ENCODE peak calls at places on chromosome 5, in nine cellular contexts. X is H1; Y is upper lobe of right lung; I is ovary; S is effector memory CD4-positive, alpha-beta T cell; T is BE2C; H is HCT116; L is adipocyte; O is neuronal stem cell. P is an unnamed sample. For H3K27me3 and H3K9me3, the result is how much of the 10 kb centered on the place peaks cover.

GRCh38 chr5:57406591-57406990 is 76.0 kb downstream of the ACTBL2 start:
- DNase-seq in X (no peak), O (no peak), L (no peak), Y (no peak), T (no peak), H (no peak), I (no peak), S (no peak), P (no peak)

GRCh38 chr5:90940227-90940995 is 381.8 kb downstream of the ADGRV1 start:
- DNase-seq in H (no peak), L (peak), T (peak), Y (no peak), S (no peak), O (peak), I (peak), X (peak), P (peak)

GRCh38 chr5:127515693-127516440 is 1.6 kb upstream of the PRRC1 start:
- DNase-seq in L (no peak), Y (no peak), H (no peak), T (no peak), S (no peak), X (no peak), O (no peak), I (no peak), P (no peak)

GRCh38 chr5:109479260-109479860 is 69.6 kb upstream of the PJA2 start:
- DNase-seq in S (no peak), H (no peak), Y (no peak), T (no peak), O (no peak), X (no peak), L (peak), I (no peak), P (no peak)

GRCh38 chr5:172833691-172834569 is at the start of gene ERGIC1:
- DNase-seq in T (peak), O (peak), H (peak), I (peak), Y (peak), X (peak), S (peak), L (peak), P (peak)

GRCh38 chr5:172830275-172830799 is 3.7 kb upstream of the ERGIC1 start:
- DNase-seq in X (no peak), Y (no peak), S (no peak), I (no peak), H (no peak), T (no peak), L (no peak), O (no peak), P (no peak)

GRCh38 chr5:171797563-171797962 is 11.9 kb downstream of the SMIM23 start:
- DNase-seq in X (no peak), H (no peak), Y (no peak), T (no peak), S (no peak), O (no peak), I (no peak), L (no peak), P (no peak)

GRCh38 chr5:1488882-1489680 is 34.7 kb downstream of the LPCAT1 start:
- DNase-seq in Y (no peak), H (no peak), S (no peak), L (peak), X (no peak), T (no peak), O (no peak), I (no peak), P (peak)

GRCh38 chr5:441996-442334 is 1.0 kb upstream of the EXOC3 start:
- DNase-seq in I (peak), L (no peak), O (no peak), H (no peak), Y (no peak), S (no peak), X (no peak), T (no peak), P (no peak)

GRCh38 chr5:41707853-41708603 is 162.2 kb downstream of the OXCT1 start:
- DNase-seq in O (peak), I (no peak), X (peak), T (peak), H (peak), L (peak), S (no peak), Y (no peak), P (no peak)

GRCh38 chr5:180670586-180671359 is 21.4 kb upstream of the FLT4 start:
- DNase-seq in S (no peak), I (no peak), L (peak), T (peak), O (peak), Y (no peak), H (peak), X (peak), P (peak)

GRCh38 chr5:173757817-173758216 is 130.3 kb upstream of the CPEB4 start:
- DNase-seq in S (no peak), T (peak), H (no peak), L (no peak), O (no peak), X (no peak), Y (no peak), I (no peak), P (no peak)

GRCh38 chr5:159456722-159457462 is 126.6 kb upstream of the IL12B start:
- DNase-seq in H (peak), I (no peak), O (no peak), L (peak), X (no peak), Y (no peak), S (no peak), T (no peak), P (peak)

GRCh38 chr5:131640043-131640856 is 5.2 kb upstream of the RAPGEF6 start:
- DNase-seq in O (no peak), I (no peak), H (no peak), L (peak), T (no peak), S (no peak), X (no peak), Y (no peak), P (peak)

GRCh38 chr5:173101245-173101644 is 43.1 kb upstream of the BNIP1 start:
- DNase-seq in H (no peak), O (no peak), L (no peak), T (no peak), S (no peak), I (no peak), X (no peak), Y (no peak), P (no peak)

GRCh38 chr5:50856720-50857119 is 190.3 kb downstream of the PARP8 start:
- DNase-seq in I (no peak), Y (no peak), T (no peak), L (no peak), X (no peak), S (no peak), O (no peak), H (no peak), P (no peak)

GRCh38 chr5:115946655-115947054 is 15.6 kb upstream of the LVRN start:
- DNase-seq in T (no peak), Y (no peak), I (no peak), S (no peak), H (no peak), X (no peak), O (no peak), L (no peak), P (no peak)

GRCh38 chr5:138498381-138498780 is 33.1 kb downstream of the EGR1 start:
- DNase-seq in X (no peak), O (no peak), T (no peak), I (no peak), Y (no peak), H (no peak), S (no peak), L (no peak), P (no peak)

GRCh38 chr5:78830647-78831046 is 154.5 kb downstream of the ARSB start:
- DNase-seq in I (no peak), H (no peak), T (no peak), L (no peak), Y (no peak), X (no peak), S (no peak), O (no peak), P (no peak)

GRCh38 chr5:149313151-149313841 is 32.0 kb upstream of the GRPEL2 start:
- DNase-seq in L (no peak), S (no peak), X (no peak), O (no peak), T (no peak), H (no peak), I (no peak), Y (no peak), P (no peak)

GRCh38 chr5:93915142-93915553 is 173.7 kb upstream of the POU5F2 start:
- DNase-seq in T (no peak), O (no peak), L (peak), S (no peak), Y (no peak), H (peak), X (no peak), I (no peak), P (no peak)

GRCh38 chr5:34991486-34992238 is 56.1 kb downstream of the AGXT2 start:
- DNase-seq in O (no peak), S (no peak), X (no peak), L (no peak), H (no peak), T (no peak), Y (no peak), I (no peak), P (no peak)

GRCh38 chr5:59685806-59686205 is 207.7 kb downstream of the PDE4D start:
- DNase-seq in Y (no peak), L (no peak), O (no peak), X (no peak), S (no peak), T (no peak), H (no peak), I (no peak), P (peak)

GRCh38 chr5:1161108-1161831 is 40.1 kb upstream of the SLC6A19 start:
- DNase-seq in O (no peak), L (no peak), X (no peak), Y (no peak), H (peak), T (no peak), I (no peak), S (no peak), P (no peak)

GRCh38 chr5:96396878-96397277 is 36.2 kb downstream of the PCSK1 start:
- DNase-seq in Y (no peak), L (no peak), H (no peak), T (no peak), S (no peak), I (no peak), X (no peak), O (no peak), P (no peak)

GRCh38 chr5:88690619-88691560 is 192.1 kb downstream of the MEF2C start:
- DNase-seq in I (peak), X (peak), L (peak), O (no peak), T (peak), H (peak), Y (peak), S (peak), P (peak)

GRCh38 chr5:119582987-119583386 is 46.4 kb upstream of the FAM170A start:
- DNase-seq in S (no peak), Y (no peak), O (peak), L (no peak), I (no peak), X (no peak), H (no peak), T (no peak), P (no peak)

GRCh38 chr5:150286820-150287219 is 2.8 kb downstream of the CAMK2A start:
- DNase-seq in I (no peak), X (peak), Y (no peak), S (no peak), L (no peak), H (peak), T (peak), O (no peak), P (no peak)

GRCh38 chr5:150604010-150604409 is 36.5 kb upstream of the SYNPO start:
- DNase-seq in L (no peak), I (no peak), H (no peak), X (no peak), Y (no peak), T (no peak), S (no peak), O (no peak), P (no peak)

GRCh38 chr5:29833394-29833793 is 1360.1 kb upstream of the CDH6 start:
- DNase-seq in Y (no peak), L (no peak), T (no peak), I (no peak), S (no peak), H (no peak), O (no peak), X (no peak), P (no peak)

GRCh38 chr5:168916852-168917251 is 337.7 kb upstream of the PANK3 start:
- DNase-seq in Y (no peak), T (no peak), O (no peak), H (no peak), L (no peak), I (no peak), X (no peak), S (no peak), P (no peak)
- H3K27me3 ChIP-seq in Y (under half), T (under half), O (under half), H (half or more), L (under half), I (under half), X (under half), S (under half), P (under half)

GRCh38 chr5:158288258-158288657 is 429.3 kb upstream of the CLINT1 start:
- DNase-seq in O (no peak), X (no peak), L (no peak), Y (no peak), T (no peak), I (no peak), S (no peak), H (no peak), P (no peak)
- H3K9me3 ChIP-seq in O (under half), X (under half), L (under half), Y (under half), T (under half), I (under half), S (under half), H (under half), P (under half)

GRCh38 chr5:132963175-132964104 is at the start of gene AFF4:
- DNase-seq in L (peak), H (peak), X (peak), S (peak), I (peak), T (peak), Y (peak), O (peak), P (peak)
- H3K27me3 ChIP-seq in L (under half), H (under half), X (under half), S (under half), I (under half), T (under half), Y (under half), O (under half), P (under half)

GRCh38 chr5:27318701-27319100 is 280.3 kb upstream of the CDH9 start:
- DNase-seq in Y (no peak), I (no peak), L (no peak), S (no peak), H (no peak), X (no peak), T (no peak), O (no peak), P (no peak)
- H3K9me3 ChIP-seq in Y (under half), I (under half), L (under half), S (under half), H (under half), X (under half), T (under half), O (under half), P (under half)

DNA sequence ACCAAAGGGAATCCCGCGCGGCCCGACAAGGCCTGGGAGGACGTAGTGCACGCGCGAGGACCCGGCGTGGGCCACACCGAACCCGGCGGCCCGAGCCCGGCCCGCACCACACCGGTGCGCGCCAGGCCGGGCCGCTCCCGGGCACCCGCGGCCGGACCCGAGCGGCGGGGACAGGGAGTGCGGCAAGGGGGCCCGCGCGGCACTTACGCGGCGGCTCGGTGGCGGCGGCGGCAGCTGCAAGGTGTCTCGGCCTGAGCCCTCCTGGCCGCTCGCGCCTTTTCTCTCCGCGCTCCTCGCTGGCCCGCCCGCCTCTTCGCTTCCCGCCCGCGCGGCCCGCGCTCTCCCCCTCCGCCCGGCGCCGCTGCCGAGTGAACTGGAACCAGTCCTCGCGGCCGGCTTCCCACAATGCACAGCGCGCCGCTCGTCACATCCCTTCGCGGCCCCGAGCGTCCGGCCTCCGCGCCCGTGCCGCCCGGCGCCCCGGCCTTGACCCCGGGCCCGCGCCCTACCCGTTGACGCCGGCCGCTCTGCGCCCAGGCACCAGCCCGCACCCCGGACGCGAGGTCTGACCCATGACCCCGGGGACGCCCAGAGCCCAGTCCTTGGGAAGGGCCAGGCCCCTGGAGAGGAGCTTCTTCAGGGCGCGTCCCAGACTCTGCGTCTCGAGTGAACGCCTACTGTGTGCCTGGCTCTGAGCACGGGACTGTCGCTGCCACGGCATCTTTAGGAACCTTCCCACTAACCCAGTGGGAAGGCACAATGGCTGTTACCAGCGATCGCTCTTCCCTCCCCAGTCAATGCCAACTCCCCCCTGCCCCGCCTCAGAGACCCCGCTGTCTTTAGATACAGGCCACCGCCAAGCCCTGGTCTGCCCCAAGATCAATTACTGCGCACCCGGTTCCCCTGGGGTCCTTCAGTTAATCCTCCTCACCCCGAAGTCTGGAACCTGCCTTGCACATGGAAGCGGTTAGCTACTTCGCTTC is at the start of gene MACROH2A1:
- DNase-seq in Y (peak), I (peak), L (peak), X (peak), O (peak), S (peak), H (peak), T (peak), P (peak)
- H3K27me3 ChIP-seq in Y (under half), I (under half), L (under half), X (under half), O (under half), S (under half), H (under half), T (under half), P (under half)

GRCh38 chr5:141245250-141245717 is at the start of gene PCDHB15:
- DNase-seq in I (peak), L (peak), X (peak), H (no peak), T (peak), Y (no peak), O (peak), S (peak), P (no peak)
- H3K9me3 ChIP-seq in I (under half), L (half or more), X (under half), H (under half), T (under half), Y (half or more), O (under half), S (under half), P (under half)

GRCh38 chr5:31165729-31166128 is 27.8 kb upstream of the CDH6 start:
- DNase-seq in L (no peak), I (no peak), H (no peak), O (no peak), S (no peak), Y (no peak), T (no peak), X (no peak), P (no peak)

GRCh38 chr5:31158686-31159085 is 34.8 kb upstream of the CDH6 start:
- DNase-seq in I (no peak), T (no peak), S (no peak), X (no peak), O (no peak), L (no peak), Y (no peak), H (no peak), P (no peak)

GRCh38 chr5:31157719-31158118 is 35.8 kb upstream of the CDH6 start:
- DNase-seq in L (no peak), S (no peak), I (no peak), H (no peak), Y (no peak), O (no peak), X (no peak), T (no peak), P (no peak)

GRCh38 chr5:31156761-31157160 is 36.7 kb upstream of the CDH6 start:
- DNase-seq in I (no peak), Y (no peak), O (no peak), H (no peak), S (no peak), L (no peak), T (no peak), X (no peak), P (no peak)

GRCh38 chr5:31161772-31162171 is 31.7 kb upstream of the CDH6 start:
- DNase-seq in L (peak), X (no peak), H (no peak), T (no peak), Y (no peak), S (no peak), O (peak), I (no peak), P (no peak)
- H3K27me3 ChIP-seq in L (under half), X (under half), H (under half), T (under half), Y (under half), S (under half), O (under half), I (under half), P (under half)

DNA sequence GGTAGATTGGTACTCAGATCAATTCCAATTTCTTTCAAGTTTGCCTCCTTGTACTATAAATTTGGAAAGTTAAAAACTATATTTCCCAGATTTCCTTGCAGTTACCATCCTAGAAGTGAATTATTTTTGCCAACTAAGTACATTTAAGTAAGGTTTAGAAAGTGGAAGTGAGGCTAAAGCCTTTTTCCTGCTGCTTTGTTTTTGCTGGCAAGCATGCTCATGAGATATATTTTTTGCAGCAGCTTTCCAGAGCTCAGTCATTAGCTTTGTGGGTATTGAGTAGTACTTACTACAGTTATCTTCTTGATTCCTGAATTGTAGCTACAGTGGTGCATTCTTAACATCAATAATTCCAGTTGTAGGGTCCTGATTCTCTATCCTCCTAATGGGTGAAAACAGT is 3.5 kb upstream of the BTF3 start:
- DNase-seq in L (peak), O (no peak), S (no peak), I (no peak), T (no peak), H (no peak), X (no peak), Y (no peak), P (no peak)
- H3K9me3 ChIP-seq in L (under half), O (under half), S (under half), I (under half), T (under half), H (under half), X (under half), Y (under half), P (under half)

P was measured in MG63.